ENCODE peak calls at places on chromosomes 16 and 17, in six cellular contexts. M is left ventricle myocardium inferior, Z is PC-9, F is heart left ventricle, Y is adipocyte, N is endodermal cell. A is an unnamed sample.

GRCh38 chr17:70144260-70144846 is 25.0 kb upstream of the KCNJ2 start:
- DNase-seq in F (no peak), Z (no peak), N (no peak), M (no peak), Y (peak), A (peak)

GRCh38 chr17:64707077-64707591 is 45.0 kb upstream of the SMURF2 start:
- DNase-seq in N (peak), F (peak), Z (peak), Y (peak), M (peak), A (no peak)

GRCh38 chr17:28404812-28405570 is 1.0 kb downstream of the SLC46A1 start:
- DNase-seq in Y (peak), N (peak), F (no peak), M (no peak), Z (peak), A (no peak)

GRCh38 chr17:49465352-49465751 is 29.7 kb upstream of the NGFR start:
- DNase-seq in M (no peak), Y (no peak), N (no peak), Z (no peak), F (no peak), A (no peak)

GRCh38 chr16:80931661-80931984 is 75.1 kb downstream of the CMC2 start:
- DNase-seq in Y (no peak), Z (no peak), M (no peak), F (no peak), N (no peak), A (no peak)

GRCh38 chr17:58818654-58819053 is 63.0 kb downstream of the PPM1E start:
- DNase-seq in F (no peak), Y (no peak), M (no peak), N (no peak), Z (no peak), A (no peak)

GRCh38 chr17:63841350-63842172 is 924 bp downstream of the SMARCD2 start:
- DNase-seq in Y (peak), Z (no peak), N (peak), M (peak), F (peak), A (no peak)

GRCh38 chr17:67218385-67218950 is 26.5 kb downstream of the HELZ start:
- DNase-seq in Z (no peak), N (no peak), F (no peak), M (no peak), Y (peak), A (no peak)

GRCh38 chr16:21283521-21284289 is 5.6 kb upstream of the CRYM start:
- DNase-seq in N (peak), Z (no peak), Y (peak), M (peak), F (peak), A (no peak)

GRCh38 chr17:28570716-28571254 is 539 bp downstream of the PIGS start:
- DNase-seq in M (peak), Z (no peak), Y (peak), N (peak), F (no peak), A (no peak)

GRCh38 chr16:70660672-70661350 is 14.5 kb downstream of the IL34 start:
- DNase-seq in Y (no peak), N (peak), F (no peak), M (no peak), Z (no peak), A (no peak)

GRCh38 chr16:30829130-30830071 is 42.4 kb upstream of the ZNF629 start:
- DNase-seq in M (no peak), F (no peak), N (no peak), Z (no peak), Y (no peak), A (no peak)

DNA sequence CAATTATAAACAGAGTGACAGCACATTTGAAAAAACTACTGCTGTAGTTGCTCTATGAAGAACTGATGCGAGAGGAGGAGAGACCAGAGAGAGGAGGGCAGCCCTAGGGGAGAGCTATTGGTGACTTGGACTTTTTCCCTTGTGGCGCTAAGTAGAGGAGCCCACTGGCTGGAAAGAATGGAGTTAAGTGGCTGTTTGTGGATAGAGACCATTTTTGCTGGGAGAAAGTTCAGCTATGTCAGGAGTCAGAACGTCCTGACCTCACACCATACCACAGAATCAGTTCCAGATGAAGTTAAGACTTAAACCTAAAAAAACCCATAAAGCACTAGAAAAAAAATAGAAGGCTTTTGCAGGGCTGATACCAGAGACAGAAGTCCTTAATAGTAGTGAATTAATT is 2.0 kb downstream of the POLR2A start:
- DNase-seq in Y (peak), Z (no peak), F (no peak), M (no peak), N (no peak), A (no peak)
- H3K4me3 ChIP-seq in Y (peak), Z (peak), F (peak), M (peak), N (peak), A (no peak)

DNA sequence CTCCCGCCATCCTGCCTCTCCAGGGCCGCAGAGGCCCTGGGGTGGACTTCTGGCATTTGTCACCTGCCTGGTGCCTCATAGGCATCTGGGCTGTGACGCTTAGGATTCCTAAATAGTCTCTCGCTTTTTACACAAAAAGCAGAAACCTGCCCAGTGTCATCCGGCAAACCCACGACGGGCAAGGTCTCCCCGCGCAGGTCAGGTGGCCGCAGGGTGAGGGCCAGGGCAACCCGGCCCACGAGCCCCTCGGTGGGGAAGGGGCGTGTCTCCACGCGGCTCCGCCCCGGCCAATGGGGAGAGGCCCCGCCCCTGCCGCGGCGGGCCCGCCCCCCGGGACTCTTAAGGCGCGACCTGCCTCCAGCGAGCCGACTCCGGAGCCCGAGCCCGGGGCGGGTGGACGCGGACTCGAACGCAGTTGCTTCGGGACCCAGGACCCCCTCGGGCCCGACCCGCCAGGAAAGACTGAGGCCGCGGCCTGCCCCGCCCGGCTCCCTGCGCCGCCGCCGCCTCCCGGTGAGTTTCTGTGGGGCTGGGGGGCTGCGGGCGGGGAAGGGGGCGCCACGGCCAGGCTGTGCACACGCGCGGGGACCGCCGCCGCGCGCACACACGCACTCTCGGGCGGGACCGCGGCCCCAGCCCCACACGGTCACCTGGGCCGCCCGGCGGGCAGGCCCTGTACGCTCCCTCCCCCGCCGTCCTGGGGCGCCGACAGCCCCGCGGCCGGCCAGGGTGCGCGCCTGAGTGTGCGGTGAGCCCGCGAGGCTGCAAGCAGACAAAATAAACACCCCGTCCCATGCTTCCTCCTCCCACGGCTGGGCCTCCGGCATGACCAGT is at the start of gene VASN:
- DNase-seq in Y (peak), Z (peak), M (peak), F (peak), N (peak), A (peak)
- H3K4me3 ChIP-seq in Y (peak), Z (peak), M (peak), F (peak), N (peak), A (peak)

DNA sequence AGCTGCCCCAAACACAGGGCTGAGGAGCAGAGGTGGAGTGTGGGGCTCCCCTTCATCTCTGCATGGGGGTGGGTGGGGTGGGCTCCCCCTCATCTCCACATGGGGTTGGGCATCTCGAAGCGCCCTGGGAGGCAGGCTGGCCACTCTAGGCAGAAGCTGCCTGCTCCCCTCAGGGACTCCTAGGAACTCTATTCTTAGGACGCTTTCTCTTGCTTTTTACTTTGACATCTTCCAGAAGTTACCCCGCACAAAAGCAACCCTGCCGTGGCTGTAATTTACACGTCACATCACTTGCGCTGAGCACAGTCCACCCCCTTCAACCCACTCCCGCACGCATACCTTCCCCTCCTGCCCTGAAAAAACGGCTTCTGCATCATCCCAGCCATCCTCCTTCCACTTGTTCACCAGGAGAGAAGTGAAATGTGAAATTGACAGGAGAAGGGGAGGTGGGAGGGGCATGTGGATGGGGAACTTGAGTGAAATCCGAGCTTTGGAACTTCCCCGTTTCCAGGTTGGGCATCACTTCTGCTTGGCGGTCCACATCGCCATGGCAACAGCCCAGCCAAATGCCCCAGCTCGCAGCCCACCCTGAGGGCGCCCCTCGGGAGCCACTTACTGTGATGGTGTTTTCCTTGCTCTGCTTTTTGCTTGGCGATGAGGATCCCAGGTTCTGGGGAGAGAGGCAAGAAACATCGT is 53.7 kb upstream of the RCVRN start:
- DNase-seq in F (no peak), Z (no peak), N (no peak), M (no peak), Y (no peak), A (no peak)
- H3K4me3 ChIP-seq in F (no peak), Z (no peak), N (no peak), M (no peak), Y (no peak), A (no peak)

DNA sequence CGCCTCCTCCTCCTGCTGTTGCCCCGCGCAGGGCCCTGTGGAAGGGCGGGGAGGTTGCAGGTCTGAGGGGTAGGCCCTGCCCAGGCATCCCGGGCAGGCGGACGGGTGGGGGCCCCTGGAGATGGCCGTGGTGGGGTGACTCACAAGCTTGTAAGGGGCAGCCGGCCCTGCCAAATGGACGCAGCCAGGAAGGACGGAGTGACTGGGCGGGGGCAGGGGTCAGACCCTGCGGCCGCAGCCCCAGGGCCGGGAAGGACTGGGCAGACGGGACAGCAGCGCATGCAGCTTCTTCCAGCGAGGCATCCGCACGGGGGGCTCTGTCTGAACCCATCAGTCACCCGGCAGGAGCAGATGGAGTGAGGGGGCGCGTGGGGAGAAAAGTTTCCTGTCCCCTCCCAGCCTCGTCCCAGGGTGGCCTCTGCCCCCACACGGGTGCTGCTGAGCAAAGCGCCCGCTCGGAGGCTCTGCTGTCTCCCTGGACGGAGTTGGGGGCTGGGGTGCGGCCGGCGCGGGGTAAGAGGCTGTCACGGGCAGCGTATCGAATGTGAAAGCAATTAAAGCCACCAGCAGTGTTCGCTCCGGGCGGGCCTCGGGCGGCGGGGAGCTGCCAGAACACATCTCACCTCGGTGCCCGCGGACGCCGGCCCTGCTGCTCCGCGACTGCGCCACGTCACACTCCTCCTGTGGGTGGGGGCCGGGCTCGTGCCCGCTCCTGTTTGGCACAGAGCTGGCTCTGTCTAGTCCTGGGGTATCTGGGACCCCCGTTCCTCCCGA is 5.4 kb upstream of the PRR35 start:
- DNase-seq in Y (peak), M (no peak), F (no peak), Z (no peak), N (no peak), A (no peak)
- H3K4me3 ChIP-seq in Y (peak), M (no peak), F (no peak), Z (no peak), N (no peak), A (no peak)

GRCh38 chr17:57514614-57515013 is 230.5 kb downstream of the CCDC182 start:
- DNase-seq in F (no peak), M (no peak), N (no peak), Z (peak), Y (no peak), A (no peak)
- H3K4me3 ChIP-seq in F (no peak), M (no peak), N (no peak), Z (no peak), Y (no peak), A (no peak)